ENCODE peak calls at places on chromosomes 16 and 17, in five cellular contexts. G is foreskin fibroblast; K is naive thymus-derived CD4-positive, alpha-beta T cell; W is heart right ventricle; N is activated naive CD8-positive, alpha-beta T cell treated with anti-CD3 and anti-CD28 coated beads, Interleukin-2, amount 50 U/mL, for 24 hours. J is an unnamed sample.

GRCh38 chr16:15434425-15435215 is at the start of gene BMERB1:
- DNase-seq in G (peak), K (peak), W (peak), N (peak), J (peak)

GRCh38 chr16:88649924-88650748 is 717 bp downstream of the CYBA start:
- DNase-seq in K (no peak), G (peak), W (no peak), N (peak), J (peak)

GRCh38 chr17:48995871-48996695 is 1.1 kb upstream of the IGF2BP1 start:
- DNase-seq in K (peak), N (peak), W (no peak), G (no peak), J (no peak)

GRCh38 chr17:7589891-7590611 is at the start of gene SOX15:
- DNase-seq in W (no peak), N (no peak), K (no peak), G (no peak), J (no peak)

GRCh38 chr16:14513389-14514107 is 116.5 kb downstream of the PARN start:
- DNase-seq in G (no peak), N (no peak), W (no peak), K (no peak), J (no peak)

GRCh38 chr17:80926601-80927250 is 64.9 kb upstream of the CHMP6 start:
- DNase-seq in K (no peak), N (no peak), G (no peak), W (no peak), J (no peak)

GRCh38 chr17:45130640-45131293 is 1.5 kb downstream of the PLCD3 start:
- DNase-seq in K (no peak), W (no peak), G (no peak), N (no peak), J (peak)

GRCh38 chr17:82930043-82930923 is 90.5 kb upstream of the ZNF750 start:
- DNase-seq in N (no peak), G (no peak), K (no peak), W (no peak), J (peak)

GRCh38 chr17:67531291-67531690 is 154.2 kb downstream of the PITPNC1 start:
- DNase-seq in W (no peak), K (no peak), G (no peak), N (no peak), J (peak)

GRCh38 chr17:73532441-73532901 is 111.8 kb downstream of the SDK2 start:
- DNase-seq in N (no peak), W (no peak), K (no peak), G (no peak), J (no peak)

GRCh38 chr16:88703486-88704309 is 2.5 kb downstream of the RNF166 start:
- DNase-seq in G (no peak), K (peak), N (peak), W (peak), J (peak)

GRCh38 chr17:77449908-77450741 is 309.4 kb downstream of the SEC14L1 start:
- DNase-seq in K (peak), W (peak), G (peak), N (peak), J (peak)

GRCh38 chr16:72997141-72997542 is 50.8 kb downstream of the ZFHX3 start:
- DNase-seq in G (peak), W (no peak), K (no peak), N (no peak), J (peak)

GRCh38 chr16:27474041-27474440 is 72.1 kb downstream of the IL21R start:
- DNase-seq in G (no peak), N (no peak), K (no peak), W (no peak), J (no peak)

GRCh38 chr16:87878704-87879103 is 9.4 kb upstream of the SLC7A5 start:
- DNase-seq in K (no peak), G (no peak), N (no peak), W (no peak), J (no peak)

GRCh38 chr17:49890077-49890821 is 42.4 kb upstream of the TAC4 start:
- DNase-seq in W (peak), K (no peak), G (no peak), N (no peak), J (peak)

J was measured in Right ventricle myocardium superior.